ENCODE peak calls at places on chromosomes 6 and 20, in four cellular contexts. One of them, this sample, is unnamed.

GRCh38 chr20:12047838-12048432 is 130.2 kb downstream of the BTBD3 start:
- DNase-seq in SK-N-SH: no peak
- DNase-seq in sigmoid colon: no peak
- DNase-seq in HCT116: no peak
- DNase-seq in this sample: no peak

GRCh38 chr20:15236812-15237211 is 899.4 kb upstream of the FLRT3 start:
- DNase-seq in HCT116: peak; percentile 45
- DNase-seq in sigmoid colon: no peak
- DNase-seq in SK-N-SH: peak; percentile 35
- DNase-seq in this sample: peak; percentile 28

GRCh38 chr20:37223053-37223452 is 38.6 kb downstream of the GHRH start:
- DNase-seq in sigmoid colon: no peak
- DNase-seq in HCT116: no peak
- DNase-seq in SK-N-SH: no peak
- DNase-seq in this sample: no peak

GRCh38 chr6:33589723-33590530 is 9.9 kb upstream of the BAK1 start:
- DNase-seq in HCT116: peak; percentile 87
- DNase-seq in SK-N-SH: peak; percentile 84
- DNase-seq in sigmoid colon: peak; percentile 77
- DNase-seq in this sample: peak; percentile 78

GRCh38 chr6:33314515-33314942 is 651 bp upstream of the TAPBP start:
- DNase-seq in sigmoid colon: peak; percentile 89
- DNase-seq in HCT116: no peak
- DNase-seq in SK-N-SH: peak; percentile 48
- DNase-seq in this sample: peak; percentile 39

GRCh38 chr6:43950206-43950605 is 177.0 kb downstream of the MRPL14 start:
- DNase-seq in HCT116: no peak
- DNase-seq in SK-N-SH: no peak
- DNase-seq in sigmoid colon: no peak
- DNase-seq in this sample: no peak

GRCh38 chr6:44073612-44074382 is 53.5 kb downstream of the MRPL14 start:
- DNase-seq in SK-N-SH: peak; percentile 66
- DNase-seq in sigmoid colon: peak; percentile 75
- DNase-seq in HCT116: no peak
- DNase-seq in this sample: no peak

GRCh38 chr6:30913721-30914075 is 340 bp upstream of the VARS2 start:
- DNase-seq in sigmoid colon: no peak
- DNase-seq in SK-N-SH: no peak
- DNase-seq in HCT116: no peak
- DNase-seq in this sample: no peak

GRCh38 chr6:34922177-34922663 is 33.2 kb downstream of the ANKS1A start:
- DNase-seq in sigmoid colon: no peak
- DNase-seq in SK-N-SH: no peak
- DNase-seq in HCT116: no peak
- DNase-seq in this sample: no peak

GRCh38 chr6:89612121-89612520 is 26.4 kb downstream of the LYRM2 start:
- DNase-seq in SK-N-SH: no peak
- DNase-seq in HCT116: no peak
- DNase-seq in sigmoid colon: no peak
- DNase-seq in this sample: no peak

GRCh38 chr6:66662196-66662595 is 955.2 kb upstream of the EYS start:
- DNase-seq in HCT116: no peak
- DNase-seq in sigmoid colon: no peak
- DNase-seq in SK-N-SH: peak; percentile 33
- DNase-seq in this sample: no peak

GRCh38 chr6:4358414-4359107 is 223.2 kb upstream of the ECI2 start:
- DNase-seq in sigmoid colon: peak; percentile 93
- DNase-seq in HCT116: peak; percentile 98
- DNase-seq in SK-N-SH: peak; percentile 25
- DNase-seq in this sample: peak; percentile 85

GRCh38 chr6:45420909-45421699 is 43.4 kb upstream of the SUPT3H start:
- DNase-seq in sigmoid colon: no peak
- DNase-seq in SK-N-SH: no peak
- DNase-seq in HCT116: no peak
- DNase-seq in this sample: no peak

GRCh38 chr6:109944448-109944847 is 33.7 kb upstream of the GPR6 start:
- DNase-seq in HCT116: peak; percentile 42
- DNase-seq in sigmoid colon: no peak
- DNase-seq in SK-N-SH: no peak
- DNase-seq in this sample: no peak

GRCh38 chr20:15395457-15395856 is 1058.0 kb upstream of the FLRT3 start:
- DNase-seq in SK-N-SH: no peak
- DNase-seq in HCT116: no peak
- DNase-seq in sigmoid colon: no peak
- DNase-seq in this sample: no peak

GRCh38 chr20:63686492-63687321 is 9.7 kb upstream of the TNFRSF6B start:
- DNase-seq in HCT116: peak; percentile 57
- DNase-seq in SK-N-SH: no peak
- DNase-seq in sigmoid colon: peak; percentile 88
- DNase-seq in this sample: peak; percentile 70

GRCh38 chr6:159203304-159204005 is 34.3 kb downstream of the FNDC1 start:
- DNase-seq in sigmoid colon: no peak
- DNase-seq in SK-N-SH: no peak
- DNase-seq in HCT116: no peak
- DNase-seq in this sample: no peak

GRCh38 chr6:144321839-144322591 is 36.9 kb downstream of the UTRN start:
- DNase-seq in HCT116: no peak
- DNase-seq in sigmoid colon: no peak
- DNase-seq in SK-N-SH: no peak
- DNase-seq in this sample: no peak

GRCh38 chr6:33297956-33298772 is 578 bp downstream of the RGL2 start:
- DNase-seq in sigmoid colon: peak; percentile 90
- DNase-seq in HCT116: peak; percentile 80
- DNase-seq in SK-N-SH: peak; percentile 83
- DNase-seq in this sample: peak; percentile 61

GRCh38 chr6:7973603-7974002 is 63.0 kb upstream of the TXNDC5 start:
- DNase-seq in SK-N-SH: no peak
- DNase-seq in sigmoid colon: no peak
- DNase-seq in HCT116: no peak
- DNase-seq in this sample: no peak

GRCh38 chr6:30912746-30913520 is 1.1 kb upstream of the VARS2 start:
- DNase-seq in SK-N-SH: no peak
- DNase-seq in HCT116: no peak
- DNase-seq in sigmoid colon: no peak
- DNase-seq in this sample: no peak

GRCh38 chr20:11890331-11891080 is 27.2 kb upstream of the BTBD3 start:
- DNase-seq in sigmoid colon: peak; percentile 92
- DNase-seq in HCT116: peak; percentile 78
- DNase-seq in SK-N-SH: peak; percentile 96
- DNase-seq in this sample: peak; percentile 91

GRCh38 chr6:147395158-147395557 is 113.3 kb upstream of the SAMD5 start:
- DNase-seq in sigmoid colon: no peak
- DNase-seq in SK-N-SH: no peak
- DNase-seq in HCT116: no peak
- DNase-seq in this sample: no peak

GRCh38 chr6:107991061-107991460 is 33.1 kb upstream of the SEC63 start:
- DNase-seq in SK-N-SH: no peak
- DNase-seq in sigmoid colon: no peak
- DNase-seq in HCT116: no peak
- DNase-seq in this sample: no peak

GRCh38 chr6:99568103-99568933 is at the start of gene CCNC:
- DNase-seq in SK-N-SH: peak; percentile 91
- DNase-seq in sigmoid colon: peak; percentile 97
- DNase-seq in HCT116: peak; percentile 95
- DNase-seq in this sample: peak; percentile 93
- TF ChIP-seq POLR2AphosphoS5 in SK-N-SH: peak; percentile 95
- TF ChIP-seq POLR2AphosphoS5 in sigmoid colon: peak; percentile 85
- TF ChIP-seq POLR2AphosphoS5 in HCT116: peak; percentile 92
- TF ChIP-seq POLR2AphosphoS5 in this sample: peak; percentile 76

GRCh38 chr20:17910828-17911294 is 57.7 kb downstream of the SNX5 start:
- DNase-seq in sigmoid colon: peak; percentile 80
- DNase-seq in HCT116: no peak
- DNase-seq in SK-N-SH: no peak
- DNase-seq in this sample: no peak
- H3K4me1 ChIP-seq in sigmoid colon: no peaks in the 10 kb centered on the region
- H3K4me1 ChIP-seq in HCT116: no peaks in the 10 kb centered on the region
- H3K4me1 ChIP-seq in SK-N-SH: peaks cover 4% of the 10 kb centered on the region
- H3K4me1 ChIP-seq in this sample: peaks cover 23% of the 10 kb centered on the region

GRCh38 chr6:87151786-87152527 is 3.4 kb upstream of the ZNF292 start:
- DNase-seq in sigmoid colon: peak; percentile 85
- DNase-seq in SK-N-SH: peak; percentile 81
- DNase-seq in HCT116: no peak
- DNase-seq in this sample: peak; percentile 69
- TF ChIP-seq POLR2AphosphoS5 in sigmoid colon: peak; percentile 57
- TF ChIP-seq POLR2AphosphoS5 in SK-N-SH: peak; percentile 11
- TF ChIP-seq POLR2AphosphoS5 in HCT116: no peak
- TF ChIP-seq POLR2AphosphoS5 in this sample: no peak

GRCh38 chr6:125363360-125364121 is 61.8 kb upstream of the HDDC2 start:
- DNase-seq in SK-N-SH: peak; percentile 39
- DNase-seq in HCT116: no peak
- DNase-seq in sigmoid colon: peak; percentile 82
- DNase-seq in this sample: peak; percentile 27

GRCh38 chr6:125367036-125367782 is 65.4 kb upstream of the HDDC2 start:
- DNase-seq in sigmoid colon: no peak
- DNase-seq in HCT116: no peak
- DNase-seq in SK-N-SH: no peak
- DNase-seq in this sample: no peak

GRCh38 chr6:125363010-125363359 is 61.2 kb upstream of the HDDC2 start:
- DNase-seq in SK-N-SH: peak; percentile 5
- DNase-seq in sigmoid colon: no peak
- DNase-seq in HCT116: no peak
- DNase-seq in this sample: no peak

GRCh38 chr6:125361868-125362267 is 60.1 kb upstream of the HDDC2 start:
- DNase-seq in SK-N-SH: no peak
- DNase-seq in HCT116: no peak
- DNase-seq in sigmoid colon: no peak
- DNase-seq in this sample: no peak

GRCh38 chr6:125365230-125365629 is 63.5 kb upstream of the HDDC2 start:
- DNase-seq in sigmoid colon: no peak
- DNase-seq in SK-N-SH: no peak
- DNase-seq in HCT116: no peak
- DNase-seq in this sample: no peak
- H3K4me1 ChIP-seq in sigmoid colon: no peaks in the 10 kb centered on the region
- H3K4me1 ChIP-seq in SK-N-SH: peaks cover 6% of the 10 kb centered on the region
- H3K4me1 ChIP-seq in HCT116: no peaks in the 10 kb centered on the region
- H3K4me1 ChIP-seq in this sample: peaks cover 9% of the 10 kb centered on the region

DNA sequence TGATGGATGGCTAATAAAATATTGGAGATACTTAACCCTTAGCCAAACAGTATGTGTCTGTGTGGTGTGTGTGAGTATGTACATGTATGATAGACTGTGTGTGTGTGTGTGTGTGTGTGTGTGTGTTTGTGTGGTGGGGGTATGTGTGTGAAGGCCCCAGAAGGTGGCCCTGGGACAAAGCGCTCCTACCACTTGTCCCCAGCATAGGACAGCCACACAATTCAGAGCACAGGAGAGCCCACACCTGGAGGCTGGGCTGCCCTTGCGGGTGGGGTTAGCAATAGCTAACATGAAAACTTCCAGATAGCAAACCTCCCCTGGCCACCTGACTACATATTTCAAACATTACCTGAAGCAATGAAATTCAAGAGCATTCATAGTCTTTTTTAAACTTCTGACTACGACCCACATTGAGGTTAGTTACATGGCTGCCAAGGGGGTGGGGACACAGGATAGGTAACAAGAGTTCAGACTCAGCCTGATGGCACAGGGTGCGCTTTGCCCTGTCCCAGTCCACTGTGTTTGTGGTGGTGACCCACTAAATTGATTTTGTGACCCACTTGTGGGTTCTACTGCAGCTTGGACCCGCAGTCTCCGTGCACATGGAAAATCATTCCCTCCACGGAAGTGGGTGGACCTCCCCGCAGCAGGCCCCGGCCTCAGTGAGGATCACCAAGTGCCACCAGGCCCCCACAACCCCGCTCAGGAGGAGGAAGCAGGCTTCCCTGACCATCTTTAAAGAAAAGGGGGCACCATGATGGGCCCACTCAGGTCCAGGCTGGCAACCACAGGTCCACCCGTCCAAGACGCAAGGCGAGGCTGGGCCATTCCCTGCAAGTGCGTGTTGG is 34.8 kb downstream of the ZC3H12D start:
- DNase-seq in SK-N-SH: no peak
- DNase-seq in sigmoid colon: no peak
- DNase-seq in HCT116: no peak
- DNase-seq in this sample: no peak
- TF ChIP-seq POLR2AphosphoS5 in SK-N-SH: no peak
- TF ChIP-seq POLR2AphosphoS5 in sigmoid colon: no peak
- TF ChIP-seq POLR2AphosphoS5 in HCT116: no peak
- TF ChIP-seq POLR2AphosphoS5 in this sample: no peak

GRCh38 chr20:43721429-43722152 is 5.2 kb downstream of the GTSF1L start:
- DNase-seq in sigmoid colon: no peak
- DNase-seq in HCT116: no peak
- DNase-seq in SK-N-SH: no peak
- DNase-seq in this sample: no peak
- H3K4me1 ChIP-seq in sigmoid colon: no peaks in the 10 kb centered on the region
- H3K4me1 ChIP-seq in HCT116: no peaks in the 10 kb centered on the region
- H3K4me1 ChIP-seq in SK-N-SH: peaks cover 15% of the 10 kb centered on the region
- H3K4me1 ChIP-seq in this sample: no peaks in the 10 kb centered on the region

DNA sequence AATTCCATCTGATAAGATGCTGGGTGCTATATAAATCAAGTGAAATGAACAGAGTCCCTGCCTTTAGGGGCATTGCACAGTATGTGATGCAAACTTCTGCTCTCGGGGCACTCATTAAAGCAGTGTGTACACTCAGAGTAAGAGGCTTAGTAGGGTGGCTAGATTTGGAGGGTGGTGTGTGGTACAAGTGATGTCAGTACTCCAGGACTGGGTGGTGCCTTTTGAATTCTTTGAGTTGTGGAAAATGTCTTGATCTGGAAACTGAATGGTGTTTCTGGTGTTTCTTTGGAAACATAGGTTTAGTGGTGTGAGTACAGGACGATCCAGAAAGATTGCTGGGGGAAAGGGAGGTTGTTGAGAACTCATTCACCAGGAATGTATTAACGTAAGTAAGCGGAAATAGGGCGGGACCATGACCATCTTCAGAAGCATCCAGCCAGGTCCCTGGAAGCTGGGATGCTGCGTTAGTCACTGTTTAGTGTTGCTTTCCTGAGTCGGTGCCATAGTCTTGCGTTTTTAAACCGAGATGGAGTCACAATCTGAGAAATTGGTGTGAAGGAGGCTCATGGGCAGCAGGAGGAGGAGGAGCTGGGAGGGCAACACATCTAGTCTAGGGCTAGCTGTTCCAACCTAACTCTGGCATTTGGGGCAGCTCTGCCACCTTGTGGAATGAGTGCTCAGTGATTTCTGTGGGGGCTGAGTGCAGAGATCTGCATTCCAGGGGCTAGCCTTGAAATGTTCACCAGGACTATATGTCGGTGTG is 70.3 kb downstream of the SCAND1 start:
- DNase-seq in sigmoid colon: peak; percentile 89
- DNase-seq in HCT116: peak; percentile 85
- DNase-seq in SK-N-SH: peak; percentile 61
- DNase-seq in this sample: peak; percentile 69
- TF ChIP-seq POLR2AphosphoS5 in sigmoid colon: peak; percentile 76
- TF ChIP-seq POLR2AphosphoS5 in HCT116: no peak
- TF ChIP-seq POLR2AphosphoS5 in SK-N-SH: peak; percentile 60
- TF ChIP-seq POLR2AphosphoS5 in this sample: peak; percentile 81

GRCh38 chr6:169323221-169323620 is 69.6 kb upstream of the THBS2 start:
- DNase-seq in HCT116: no peak
- DNase-seq in SK-N-SH: no peak
- DNase-seq in sigmoid colon: no peak
- DNase-seq in this sample: no peak
- H3K4me1 ChIP-seq in HCT116: no peaks in the 10 kb centered on the region
- H3K4me1 ChIP-seq in SK-N-SH: no peaks in the 10 kb centered on the region
- H3K4me1 ChIP-seq in sigmoid colon: no peaks in the 10 kb centered on the region
- H3K4me1 ChIP-seq in this sample: no peaks in the 10 kb centered on the region

This sample was measured in stomach.